ENCODE peak calls at places on chromosomes 6 and 20, in seven cellular contexts. X is PC-3; Z is upper lobe of right lung; J is CD8-positive, alpha-beta T cell; U is tibial artery; O is MM.1S; N is neural progenitor cell. T is an unnamed sample.

GRCh38 chr20:19749537-19749936 is 8.5 kb upstream of the RIN2 start:
- DNase-seq in J (no peak), X (no peak), U (no peak), O (no peak), N (no peak), Z (no peak), T (no peak)

GRCh38 chr6:39910164-39910563 is 24.1 kb downstream of the MOCS1 start:
- DNase-seq in X (no peak), O (no peak), U (peak), N (no peak), J (no peak), Z (no peak), T (no peak)

GRCh38 chr6:113385020-113385431 is 472.1 kb upstream of the MARCKS start:
- DNase-seq in J (no peak), X (peak), N (no peak), O (no peak), U (no peak), Z (no peak), T (no peak)

GRCh38 chr6:142871910-142872331 is 73.1 kb downstream of the HIVEP2 start:
- DNase-seq in N (no peak), O (peak), J (peak), U (no peak), X (peak), Z (no peak), T (no peak)

GRCh38 chr6:169158182-169158573 is 95.5 kb downstream of the THBS2 start:
- DNase-seq in O (no peak), J (no peak), X (no peak), U (peak), N (no peak), Z (peak), T (no peak)

GRCh38 chr6:152723398-152723797 is 25.7 kb downstream of the MYCT1 start:
- DNase-seq in U (no peak), Z (no peak), J (no peak), N (no peak), O (no peak), X (no peak), T (no peak)

GRCh38 chr6:106125925-106126435 is 39.8 kb downstream of the PRDM1 start:
- DNase-seq in Z (no peak), O (no peak), U (no peak), J (no peak), N (no peak), X (no peak), T (no peak)

GRCh38 chr6:22145823-22146379 is 150.9 kb downstream of the PRL start:
- DNase-seq in O (no peak), U (no peak), N (no peak), J (no peak), X (no peak), Z (no peak), T (peak)

GRCh38 chr6:43334466-43335095 is 26.0 kb upstream of the CRIP3 start:
- DNase-seq in J (no peak), X (peak), Z (no peak), U (no peak), N (peak), O (no peak), T (no peak)

GRCh38 chr6:115896538-115897129 is 164.1 kb downstream of the FRK start:
- DNase-seq in U (no peak), Z (no peak), X (peak), O (peak), N (peak), J (no peak), T (no peak)

GRCh38 chr6:111723412-111723970 is 117.8 kb upstream of the TRAF3IP2 start:
- DNase-seq in O (no peak), N (no peak), U (no peak), Z (no peak), X (no peak), J (no peak), T (no peak)

GRCh38 chr20:63857751-63858392 is 3.4 kb upstream of the ABHD16B start:
- DNase-seq in X (no peak), Z (no peak), N (no peak), O (no peak), U (no peak), J (no peak), T (no peak)

GRCh38 chr6:170297577-170298330 is 6.9 kb upstream of the DLL1 start:
- DNase-seq in N (peak), J (no peak), Z (no peak), O (no peak), U (peak), X (no peak), T (no peak)

GRCh38 chr6:122068291-122068769 is 331.1 kb upstream of the HSF2 start:
- DNase-seq in J (no peak), X (no peak), N (no peak), U (no peak), O (no peak), Z (no peak), T (no peak)

GRCh38 chr20:1876975-1877603 is 18.1 kb upstream of the SIRPA start:
- DNase-seq in U (no peak), Z (no peak), O (no peak), N (peak), J (no peak), X (no peak), T (no peak)

GRCh38 chr20:62123450-62124118 is 1.3 kb downstream of the LSM14B start:
- DNase-seq in O (no peak), N (peak), Z (no peak), J (no peak), X (no peak), U (no peak), T (no peak)

GRCh38 chr6:1143655-1144054 is 168.2 kb upstream of the FOXQ1 start:
- DNase-seq in O (no peak), J (no peak), Z (no peak), N (no peak), X (no peak), U (no peak), T (no peak)

GRCh38 chr20:43836790-43837189 is 77.9 kb upstream of the TOX2 start:
- DNase-seq in N (no peak), U (no peak), Z (no peak), X (no peak), J (no peak), O (no peak), T (no peak)

GRCh38 chr6:140105857-140106256 is 731.4 kb upstream of the CITED2 start:
- DNase-seq in O (no peak), Z (no peak), X (peak), U (no peak), J (no peak), N (peak), T (no peak)

GRCh38 chr20:7893019-7893730 is 47.1 kb downstream of the HAO1 start:
- DNase-seq in O (no peak), X (peak), Z (no peak), J (no peak), U (no peak), N (no peak), T (no peak)

GRCh38 chr6:118371955-118372354 is 176.1 kb upstream of the PLN start:
- DNase-seq in O (no peak), N (no peak), U (no peak), J (no peak), X (no peak), Z (no peak), T (no peak)

GRCh38 chr6:8387942-8388437 is 47.4 kb downstream of the SLC35B3 start:
- DNase-seq in U (no peak), J (no peak), N (no peak), Z (no peak), O (no peak), X (no peak), T (no peak)

GRCh38 chr6:27940766-27941165 is 16.3 kb upstream of the OR2B6 start:
- DNase-seq in Z (no peak), N (no peak), U (no peak), O (no peak), J (no peak), X (peak), T (no peak)

GRCh38 chr6:169587992-169588391 is 113.8 kb downstream of the WDR27 start:
- DNase-seq in J (no peak), X (no peak), O (no peak), U (no peak), N (no peak), Z (no peak), T (no peak)

GRCh38 chr6:53090576-53090975 is 25.4 kb downstream of the FBXO9 start:
- DNase-seq in Z (no peak), N (no peak), U (no peak), J (no peak), O (no peak), X (peak), T (no peak)

GRCh38 chr6:14423330-14423729 is 305.8 kb downstream of the CD83 start:
- DNase-seq in Z (no peak), O (no peak), N (no peak), J (no peak), X (no peak), U (no peak), T (no peak)

GRCh38 chr20:6828794-6829423 is 61.4 kb downstream of the BMP2 start:
- DNase-seq in O (peak), U (no peak), Z (no peak), X (peak), N (peak), J (no peak), T (peak)

GRCh38 chr6:156832166-156832743 is 55.1 kb downstream of the ARID1B start:
- DNase-seq in Z (no peak), U (no peak), J (no peak), O (no peak), X (peak), N (no peak), T (no peak)

GRCh38 chr6:168313371-168314028 is 6.1 kb downstream of the DACT2 start:
- DNase-seq in O (no peak), N (peak), X (no peak), Z (no peak), U (no peak), J (no peak), T (no peak)

GRCh38 chr20:10906830-10907229 is 233.0 kb upstream of the JAG1 start:
- DNase-seq in Z (no peak), N (no peak), O (no peak), X (no peak), U (no peak), J (no peak), T (no peak)

GRCh38 chr6:122712093-122712863 is 67.2 kb upstream of the FABP7 start:
- DNase-seq in X (peak), U (no peak), O (no peak), J (no peak), Z (no peak), N (no peak), T (no peak)

GRCh38 chr20:33262658-33263065 is 20.4 kb upstream of the BPIFB1 start:
- DNase-seq in U (peak), N (peak), X (peak), J (no peak), O (no peak), Z (no peak), T (peak)

GRCh38 chr20:32670773-32671455 is 2.8 kb downstream of the C20orf203 start:
- DNase-seq in N (no peak), O (peak), Z (no peak), X (no peak), U (no peak), J (no peak), T (no peak)

GRCh38 chr20:36153754-36154695 is 515 bp upstream of the EPB41L1 start:
- DNase-seq in O (peak), N (peak), X (peak), U (peak), Z (peak), J (peak), T (peak)

GRCh38 chr20:34579191-34579661 is 20.7 kb downstream of the MAP1LC3A start:
- DNase-seq in Z (no peak), U (peak), J (no peak), X (peak), N (no peak), O (no peak), T (peak)
- TF ChIP-seq CTCF in Z (peak), U (peak), J (no peak), X (peak), N (no peak), O (no peak), T (peak)

DNA sequence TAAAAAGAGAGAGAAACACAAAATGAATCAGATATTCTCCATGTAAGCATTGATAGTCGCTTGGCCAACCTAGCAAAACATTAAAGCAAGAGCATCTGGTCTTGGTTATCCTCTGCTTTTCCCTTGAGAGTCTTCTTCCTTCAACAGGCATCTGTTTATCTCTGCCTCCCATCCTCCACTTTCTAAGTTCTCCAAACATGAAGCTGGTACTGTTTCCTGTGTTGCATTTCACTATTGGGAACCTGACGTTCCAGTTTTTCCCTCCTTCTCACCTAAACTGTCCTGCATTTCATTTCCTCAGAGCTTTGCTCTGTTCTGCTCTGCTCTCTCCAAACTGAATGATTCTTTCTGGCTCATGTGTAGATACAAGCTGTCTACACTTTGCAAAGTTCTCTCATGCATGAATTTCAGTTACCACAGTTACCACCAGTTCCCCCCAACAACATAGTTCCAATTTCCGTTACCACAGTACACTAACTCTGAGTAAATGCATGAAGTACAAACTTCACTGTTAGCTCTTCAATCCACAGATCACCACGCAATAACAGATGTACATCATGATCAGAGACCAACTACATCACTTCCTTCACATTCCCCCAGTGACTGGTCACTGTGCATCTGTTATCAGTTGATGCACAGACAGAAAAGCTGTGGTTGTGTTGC is 86.7 kb upstream of the F13A1 start:
- DNase-seq in O (no peak), Z (no peak), U (no peak), J (no peak), N (no peak), X (no peak), T (no peak)
- H3K27ac ChIP-seq in O (no peak), Z (no peak), U (no peak), J (no peak), N (no peak), X (no peak), T (no peak)

GRCh38 chr6:89970072-89970471 is 75.8 kb downstream of the GJA10 start:
- DNase-seq in N (peak), J (no peak), X (peak), U (no peak), O (no peak), Z (no peak), T (no peak)

GRCh38 chr6:89976141-89977020 is 82.1 kb downstream of the GJA10 start:
- DNase-seq in X (no peak), N (peak), Z (no peak), O (no peak), U (no peak), J (no peak), T (no peak)

GRCh38 chr6:89974776-89975175 is 80.5 kb downstream of the GJA10 start:
- DNase-seq in O (no peak), N (no peak), J (no peak), U (no peak), X (no peak), Z (no peak), T (no peak)

GRCh38 chr6:89970609-89971337 is 76.5 kb downstream of the GJA10 start:
- DNase-seq in U (no peak), Z (no peak), J (no peak), O (no peak), N (peak), X (peak), T (no peak)

GRCh38 chr6:89972024-89972381 is 77.7 kb downstream of the GJA10 start:
- DNase-seq in U (no peak), Z (no peak), N (no peak), J (no peak), X (no peak), O (no peak), T (no peak)
- TF ChIP-seq CTCF in U (no peak), Z (no peak), N (no peak), J (no peak), X (no peak), O (no peak), T (no peak)

GRCh38 chr6:90214461-90214860 is 82.2 kb downstream of the BACH2 start:
- DNase-seq in Z (no peak), O (peak), J (no peak), X (no peak), U (no peak), N (no peak), T (no peak)

GRCh38 chr6:90219168-90219985 is 77.3 kb downstream of the BACH2 start:
- DNase-seq in Z (no peak), N (peak), U (no peak), X (peak), O (peak), J (no peak), T (no peak)

GRCh38 chr6:90217621-90218496 is 78.8 kb downstream of the BACH2 start:
- DNase-seq in N (no peak), O (no peak), Z (peak), U (no peak), X (no peak), J (no peak), T (no peak)

GRCh38 chr6:90214966-90215365 is 81.7 kb downstream of the BACH2 start:
- DNase-seq in J (no peak), Z (no peak), O (no peak), X (no peak), U (no peak), N (no peak), T (no peak)

GRCh38 chr6:90216081-90216977 is 80.3 kb downstream of the BACH2 start:
- DNase-seq in U (peak), N (peak), X (no peak), O (no peak), J (no peak), Z (no peak), T (no peak)
- H3K27ac ChIP-seq in U (peak), N (peak), X (no peak), O (no peak), J (peak), Z (peak), T (peak)

GRCh38 chr6:11685411-11686093 is 93.1 kb downstream of the ADTRP start:
- DNase-seq in U (no peak), Z (no peak), J (no peak), X (peak), N (no peak), O (no peak), T (no peak)

GRCh38 chr6:11681357-11681756 is 97.2 kb downstream of the ADTRP start:
- DNase-seq in U (no peak), O (no peak), Z (no peak), N (no peak), J (no peak), X (no peak), T (no peak)

GRCh38 chr6:11682525-11682924 is 96.1 kb downstream of the ADTRP start:
- DNase-seq in X (peak), J (no peak), O (no peak), N (no peak), U (no peak), Z (no peak), T (no peak)

GRCh38 chr6:11681770-11682169 is 96.8 kb downstream of the ADTRP start:
- DNase-seq in X (no peak), U (no peak), O (no peak), N (no peak), J (no peak), Z (no peak), T (no peak)
- TF ChIP-seq CTCF in X (no peak), U (no peak), O (no peak), N (no peak), J (no peak), Z (no peak), T (no peak)

GRCh38 chr6:18340781-18341551 is 46.2 kb upstream of the RNF144B start:
- DNase-seq in O (no peak), U (no peak), N (no peak), J (no peak), Z (no peak), X (no peak), T (no peak)
- H3K27ac ChIP-seq in O (no peak), U (no peak), N (no peak), J (no peak), Z (no peak), X (no peak), T (no peak)